ENCODE peak calls at places on chromosomes 1 and 21, in six cellular contexts. N is T-helper 1 cell, H is GM12878, Q is GM04504, L is HCEC 1CT, T is ACHN. B is an unnamed sample.

GRCh38 chr1:101293461-101294045 is 56.7 kb downstream of the S1PR1 start:
- DNase-seq in Q (no peak), H (peak; percentile 95), T (no peak), L (no peak), N (no peak), B (peak; percentile 75)

GRCh38 chr1:173139706-173140105 is 67.4 kb downstream of the TNFSF4 start:
- DNase-seq in Q (no peak), L (no peak), N (no peak), T (no peak), H (no peak), B (no peak)

GRCh38 chr1:48870596-48870995 is 93.9 kb upstream of the BEND5 start:
- DNase-seq in N (no peak), Q (no peak), T (peak; percentile 31), H (no peak), L (no peak), B (no peak)

GRCh38 chr1:200317236-200317635 is 92.6 kb downstream of the ZNF281 start:
- DNase-seq in T (no peak), N (no peak), Q (no peak), L (peak; percentile 86), H (no peak), B (peak; percentile 76)

GRCh38 chr1:60696512-60696911 is 385.8 kb upstream of the NFIA start:
- DNase-seq in N (no peak), T (no peak), H (no peak), L (no peak), Q (no peak), B (no peak)

GRCh38 chr1:204971700-204972336 is 71.2 kb upstream of the CNTN2 start:
- DNase-seq in T (peak; percentile 68), N (no peak), L (peak; percentile 58), Q (peak; percentile 48), H (no peak), B (peak; percentile 78)

GRCh38 chr1:40105028-40105427 is 8.0 kb upstream of the PPT1 start:
- DNase-seq in Q (no peak), T (no peak), L (no peak), N (no peak), H (no peak), B (no peak)

GRCh38 chr1:173134029-173134428 is 73.1 kb downstream of the TNFSF4 start:
- DNase-seq in L (peak; percentile 27), N (no peak), Q (no peak), H (no peak), T (no peak), B (peak; percentile 47)

GRCh38 chr21:25565272-25566199 is 41.7 kb downstream of the MRPL39 start:
- DNase-seq in T (no peak), N (no peak), L (no peak), H (no peak), Q (no peak), B (no peak)

GRCh38 chr1:234670936-234671628 is 61.1 kb upstream of the IRF2BP2 start:
- DNase-seq in Q (no peak), H (peak; percentile 31), L (no peak), T (no peak), N (no peak), B (no peak)

GRCh38 chr1:119188926-119189325 is 48.5 kb upstream of the WARS2 start:
- DNase-seq in N (no peak), H (no peak), Q (no peak), T (no peak), L (peak; percentile 46), B (peak; percentile 6)

GRCh38 chr1:46528297-46528955 is 23.0 kb downstream of the KNCN start:
- DNase-seq in N (no peak), L (peak; percentile 54), T (no peak), Q (no peak), H (no peak), B (peak; percentile 60)

GRCh38 chr1:156154317-156154749 is 948 bp downstream of the SEMA4A start:
- DNase-seq in L (no peak), H (peak; percentile 81), Q (no peak), T (no peak), N (no peak), B (no peak)

GRCh38 chr1:15148004-15148403 is 5.5 kb upstream of the TMEM51 start:
- DNase-seq in T (no peak), Q (no peak), H (no peak), L (no peak), N (no peak), B (no peak)

GRCh38 chr1:224454337-224455055 is 19.9 kb upstream of the WDR26 start:
- DNase-seq in H (no peak), L (no peak), Q (no peak), N (no peak), T (no peak), B (no peak)

GRCh38 chr1:174258148-174258550 is 98.8 kb downstream of the RABGAP1L start:
- DNase-seq in Q (peak; percentile 10), H (no peak), L (peak; percentile 39), T (peak; percentile 71), N (peak; percentile 17), B (peak; percentile 53)

GRCh38 chr1:246040200-246040890 is 466.7 kb downstream of the SMYD3 start:
- DNase-seq in H (no peak), L (no peak), N (no peak), Q (no peak), T (no peak), B (no peak)

GRCh38 chr1:205576805-205577761 is 54.7 kb downstream of the ELK4 start:
- DNase-seq in Q (no peak), L (no peak), H (no peak), T (no peak), N (no peak), B (no peak)